ENCODE peak calls at places on chromosomes 13 and 19, in five cellular contexts. One of them, this sample, is unnamed.
A peak's percentile ranks its signal among the peaks of the same experiment; 100 is the strongest.

GRCh38 chr13:93758575-93758974 is 532.0 kb downstream of the GPC6 start:
- DNase-seq in left ventricle myocardium inferior: no peak
- DNase-seq in GM12878: no peak
- DNase-seq in Peyer's patch: no peak
- DNase-seq in esophagus squamous epithelium: no peak
- DNase-seq in this sample: no peak

GRCh38 chr13:99723847-99724246 is 222.6 kb downstream of the TM9SF2 start:
- DNase-seq in GM12878: no peak
- DNase-seq in Peyer's patch: no peak
- DNase-seq in left ventricle myocardium inferior: no peak
- DNase-seq in esophagus squamous epithelium: no peak
- DNase-seq in this sample: no peak

GRCh38 chr19:42323852-42324654 is 1.4 kb upstream of the MEGF8 start:
- DNase-seq in left ventricle myocardium inferior: no peak
- DNase-seq in esophagus squamous epithelium: no peak
- DNase-seq in GM12878: no peak
- DNase-seq in Peyer's patch: peak; percentile 22
- DNase-seq in this sample: no peak

GRCh38 chr13:60654405-60654804 is 257.4 kb downstream of the TDRD3 start:
- DNase-seq in esophagus squamous epithelium: no peak
- DNase-seq in GM12878: no peak
- DNase-seq in Peyer's patch: no peak
- DNase-seq in left ventricle myocardium inferior: peak; percentile 33
- DNase-seq in this sample: no peak

GRCh38 chr13:108855737-108856387 is 226.5 kb downstream of the MYO16 start:
- DNase-seq in left ventricle myocardium inferior: no peak
- DNase-seq in esophagus squamous epithelium: no peak
- DNase-seq in Peyer's patch: no peak
- DNase-seq in GM12878: no peak
- DNase-seq in this sample: no peak

GRCh38 chr13:95226932-95227718 is 74.1 kb downstream of the ABCC4 start:
- DNase-seq in esophagus squamous epithelium: no peak
- DNase-seq in GM12878: peak; percentile 88
- DNase-seq in Peyer's patch: no peak
- DNase-seq in left ventricle myocardium inferior: no peak
- DNase-seq in this sample: no peak

GRCh38 chr13:78589206-78589605 is 14.1 kb downstream of the POU4F1 start:
- DNase-seq in esophagus squamous epithelium: no peak
- DNase-seq in GM12878: no peak
- DNase-seq in Peyer's patch: no peak
- DNase-seq in left ventricle myocardium inferior: peak; percentile 32
- DNase-seq in this sample: no peak

GRCh38 chr19:35053667-35054293 is 12.3 kb downstream of the HPN start:
- DNase-seq in Peyer's patch: no peak
- DNase-seq in left ventricle myocardium inferior: no peak
- DNase-seq in esophagus squamous epithelium: no peak
- DNase-seq in GM12878: no peak
- DNase-seq in this sample: no peak

GRCh38 chr19:49683814-49684250 is 5.6 kb upstream of the ADM5 start:
- DNase-seq in esophagus squamous epithelium: no peak
- DNase-seq in GM12878: no peak
- DNase-seq in left ventricle myocardium inferior: no peak
- DNase-seq in Peyer's patch: no peak
- DNase-seq in this sample: no peak

GRCh38 chr19:50486823-50487515 is 10.3 kb upstream of the GARIN5A start:
- DNase-seq in GM12878: no peak
- DNase-seq in Peyer's patch: no peak
- DNase-seq in left ventricle myocardium inferior: no peak
- DNase-seq in esophagus squamous epithelium: no peak
- DNase-seq in this sample: no peak

GRCh38 chr19:330503-330902 is 14.1 kb downstream of the MIER2 start:
- DNase-seq in esophagus squamous epithelium: no peak
- DNase-seq in left ventricle myocardium inferior: no peak
- DNase-seq in Peyer's patch: no peak
- DNase-seq in GM12878: no peak
- DNase-seq in this sample: no peak

GRCh38 chr19:6476896-6477431 is 4.6 kb downstream of the DENND1C start:
- DNase-seq in left ventricle myocardium inferior: no peak
- DNase-seq in Peyer's patch: no peak
- DNase-seq in GM12878: no peak
- DNase-seq in esophagus squamous epithelium: no peak
- DNase-seq in this sample: no peak

GRCh38 chr13:74886496-74886895 is 595.5 kb downstream of the TBC1D4 start:
- DNase-seq in Peyer's patch: no peak
- DNase-seq in esophagus squamous epithelium: no peak
- DNase-seq in GM12878: no peak
- DNase-seq in left ventricle myocardium inferior: no peak
- DNase-seq in this sample: no peak

DNA sequence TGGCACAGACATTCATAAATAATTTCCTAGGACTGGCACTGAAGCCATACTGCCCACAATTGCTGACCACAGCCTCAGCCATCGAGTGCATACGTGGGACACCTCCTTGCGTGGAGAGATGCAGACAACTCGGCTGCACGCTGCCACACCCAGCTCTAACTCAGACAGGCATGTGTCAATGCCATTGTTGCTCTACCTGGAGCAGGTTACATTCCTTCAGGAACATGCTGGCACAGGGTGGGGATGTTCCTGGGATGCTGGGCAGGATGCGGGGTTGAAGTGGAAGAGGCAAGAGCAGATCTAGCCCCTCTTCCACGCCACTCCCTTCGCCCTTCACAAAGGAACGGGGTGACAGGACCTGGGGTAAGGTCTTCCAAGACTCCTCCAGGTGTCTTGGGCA is 24.2 kb upstream of the SLC35E1 start:
- DNase-seq in Peyer's patch: no peak
- DNase-seq in esophagus squamous epithelium: no peak
- DNase-seq in left ventricle myocardium inferior: no peak
- DNase-seq in GM12878: no peak
- DNase-seq in this sample: no peak
- H3K4me1 ChIP-seq in Peyer's patch: peaks cover 16% of the 10 kb centered on the region
- H3K4me1 ChIP-seq in esophagus squamous epithelium: peaks cover 12% of the 10 kb centered on the region
- H3K4me1 ChIP-seq in left ventricle myocardium inferior: peaks cover 96% of the 10 kb centered on the region
- H3K4me1 ChIP-seq in GM12878: peaks cover 52% of the 10 kb centered on the region
- H3K4me1 ChIP-seq in this sample: peaks cover 4% of the 10 kb centered on the region

DNA sequence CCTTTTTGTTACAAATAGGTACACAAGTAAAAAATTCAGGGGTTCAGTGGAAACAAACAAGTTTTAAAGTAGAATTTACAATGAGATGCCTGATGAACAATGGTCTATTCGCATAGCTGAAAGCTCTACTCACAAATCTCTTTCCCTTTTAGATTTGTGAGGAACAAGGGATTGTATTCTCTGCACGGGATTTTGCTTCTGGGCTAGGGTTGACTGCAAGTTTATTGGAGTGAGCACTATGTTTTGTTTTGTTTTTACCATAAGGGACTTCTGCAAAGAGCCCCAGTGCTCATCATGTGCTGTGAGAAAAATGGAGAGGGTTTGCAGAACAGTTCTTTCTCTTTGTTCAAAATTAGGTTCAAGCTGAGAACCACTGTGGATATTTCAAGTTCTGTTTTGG is 160.5 kb downstream of the DLEU7 start:
- DNase-seq in left ventricle myocardium inferior: no peak
- DNase-seq in esophagus squamous epithelium: no peak
- DNase-seq in GM12878: no peak
- DNase-seq in Peyer's patch: no peak
- DNase-seq in this sample: no peak
- H3K27ac ChIP-seq in left ventricle myocardium inferior: peak overlapping the region; percentile 91
- H3K27ac ChIP-seq in esophagus squamous epithelium: no peak overlapping the region
- H3K27ac ChIP-seq in GM12878: no peak overlapping the region
- H3K27ac ChIP-seq in Peyer's patch: no peak overlapping the region
- H3K27ac ChIP-seq in this sample: no peak overlapping the region

GRCh38 chr13:26686285-26686684 is 74.3 kb downstream of the GPR12 start:
- DNase-seq in GM12878: no peak
- DNase-seq in esophagus squamous epithelium: no peak
- DNase-seq in left ventricle myocardium inferior: no peak
- DNase-seq in Peyer's patch: no peak
- DNase-seq in this sample: no peak

GRCh38 chr13:26681036-26681435 is 79.5 kb downstream of the GPR12 start:
- DNase-seq in esophagus squamous epithelium: no peak
- DNase-seq in left ventricle myocardium inferior: no peak
- DNase-seq in Peyer's patch: no peak
- DNase-seq in GM12878: no peak
- DNase-seq in this sample: no peak

GRCh38 chr13:26688286-26688685 is 72.3 kb downstream of the GPR12 start:
- DNase-seq in Peyer's patch: no peak
- DNase-seq in left ventricle myocardium inferior: no peak
- DNase-seq in GM12878: no peak
- DNase-seq in esophagus squamous epithelium: no peak
- DNase-seq in this sample: no peak

GRCh38 chr13:26682606-26683005 is 78.0 kb downstream of the GPR12 start:
- DNase-seq in GM12878: no peak
- DNase-seq in Peyer's patch: no peak
- DNase-seq in esophagus squamous epithelium: no peak
- DNase-seq in left ventricle myocardium inferior: no peak
- DNase-seq in this sample: no peak

GRCh38 chr13:26685606-26686005 is 75.0 kb downstream of the GPR12 start:
- DNase-seq in GM12878: no peak
- DNase-seq in Peyer's patch: no peak
- DNase-seq in esophagus squamous epithelium: no peak
- DNase-seq in left ventricle myocardium inferior: no peak
- DNase-seq in this sample: no peak
- H3K4me3 ChIP-seq in GM12878: no peak overlapping the region
- H3K4me3 ChIP-seq in Peyer's patch: no peak overlapping the region
- H3K4me3 ChIP-seq in esophagus squamous epithelium: no peak overlapping the region
- H3K4me3 ChIP-seq in left ventricle myocardium inferior: no peak overlapping the region
- H3K4me3 ChIP-seq in this sample: no peak overlapping the region

DNA sequence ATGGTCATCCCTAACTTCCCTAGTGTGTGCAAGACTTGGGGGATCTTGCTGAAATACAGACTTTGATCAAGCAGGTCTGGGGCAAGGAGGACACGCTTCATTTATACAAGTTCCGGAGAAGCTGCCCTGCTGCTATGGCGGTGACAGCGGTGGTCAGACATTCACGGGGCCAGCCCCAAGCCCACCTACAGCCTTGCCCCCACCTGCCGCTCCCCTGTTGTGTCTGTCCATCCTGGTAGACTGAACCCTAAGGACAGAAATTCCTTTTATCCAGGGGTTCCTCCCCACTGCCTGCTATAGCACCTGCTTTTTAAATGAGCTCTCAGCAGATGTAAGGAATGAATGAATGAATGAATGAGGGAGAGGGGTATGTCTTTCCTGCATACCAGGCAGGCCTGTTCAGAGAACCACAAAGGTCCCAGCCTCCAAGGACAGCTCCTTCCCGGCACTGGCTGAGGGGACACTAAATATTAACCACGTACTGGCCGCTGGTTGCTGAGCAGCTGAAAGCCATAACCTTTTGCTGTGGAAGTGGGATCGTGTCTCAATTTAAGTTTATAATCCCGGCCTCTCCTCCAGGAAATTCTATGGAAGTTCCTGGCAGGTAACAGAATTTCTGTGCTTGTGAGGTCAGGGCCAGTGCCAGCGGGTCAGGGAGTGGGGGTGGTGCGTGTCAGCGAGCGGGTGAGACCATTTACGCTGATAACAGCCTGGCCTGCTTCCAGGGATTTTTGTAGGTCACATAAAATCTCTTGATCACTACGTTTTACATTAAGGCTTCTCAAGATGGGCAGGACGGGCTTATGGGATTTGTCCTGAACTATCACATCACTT is 27.1 kb downstream of the TSSK6 start:
- DNase-seq in GM12878: no peak
- DNase-seq in Peyer's patch: no peak
- DNase-seq in esophagus squamous epithelium: no peak
- DNase-seq in left ventricle myocardium inferior: no peak
- DNase-seq in this sample: no peak
- H3K4me1 ChIP-seq in GM12878: peaks cover 28% of the 10 kb centered on the region
- H3K4me1 ChIP-seq in Peyer's patch: peaks cover 51% of the 10 kb centered on the region
- H3K4me1 ChIP-seq in esophagus squamous epithelium: peaks cover 37% of the 10 kb centered on the region
- H3K4me1 ChIP-seq in left ventricle myocardium inferior: peaks cover 63% of the 10 kb centered on the region
- H3K4me1 ChIP-seq in this sample: peaks cover 4% of the 10 kb centered on the region

DNA sequence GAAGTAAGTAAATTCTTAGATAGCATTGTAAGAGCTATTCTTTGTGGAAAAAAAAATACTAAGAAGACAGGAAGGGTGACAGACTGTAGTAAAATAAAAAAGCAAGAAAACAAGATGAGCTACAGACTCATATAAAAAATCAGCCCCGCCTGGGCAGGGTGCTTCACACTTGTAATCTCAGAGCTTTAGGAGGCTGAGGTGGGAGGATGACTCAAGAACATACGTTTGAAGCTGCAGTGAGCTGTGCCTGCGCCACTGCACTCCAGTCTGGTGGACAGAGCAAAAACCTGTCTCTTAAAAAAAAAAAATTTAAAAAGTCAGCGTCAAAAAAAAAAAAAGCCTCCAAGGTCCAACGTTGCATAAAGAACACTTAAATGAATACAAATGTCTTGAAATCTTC is 102.1 kb downstream of the VWA8 start:
- DNase-seq in esophagus squamous epithelium: no peak
- DNase-seq in left ventricle myocardium inferior: no peak
- DNase-seq in Peyer's patch: no peak
- DNase-seq in GM12878: no peak
- DNase-seq in this sample: no peak
- H3K27ac ChIP-seq in esophagus squamous epithelium: no peak overlapping the region
- H3K27ac ChIP-seq in left ventricle myocardium inferior: no peak overlapping the region
- H3K27ac ChIP-seq in Peyer's patch: no peak overlapping the region
- H3K27ac ChIP-seq in GM12878: no peak overlapping the region
- H3K27ac ChIP-seq in this sample: no peak overlapping the region